ENCODE peak calls at places on chromosomes 7 and 10, in ten cellular contexts. D is ACHN; M is nucleus accumbens; O is cardiac septum; F is H4; C is AML-193; L is HL-60; U is stimulated activated CD8-positive, alpha-beta memory T cell treated with anti-CD3 and anti-CD28 coated beads, Interleukin-4, amount 100 ng/mL, for 48 hours; H is HT-29; W is HFFc6. R is an unnamed sample.

GRCh38 chr7:121266307-121266894 is 62.4 kb upstream of the WNT16 start:
- DNase-seq in D (no peak), O (no peak), W (no peak), M (no peak), U (no peak), L (no peak), H (no peak), C (no peak), F (no peak), R (no peak)

GRCh38 chr10:58638406-58638805 is 125.7 kb downstream of the BICC1 start:
- DNase-seq in H (no peak), U (no peak), F (peak; percentile 36), W (no peak), O (no peak), M (no peak), D (peak; percentile 40), C (no peak), L (no peak), R (no peak)

GRCh38 chr7:29955799-29956476 is 33.7 kb downstream of the SCRN1 start:
- DNase-seq in W (no peak), C (peak; percentile 45), F (no peak), U (peak; percentile 26), D (no peak), O (no peak), M (no peak), L (peak; percentile 88), H (no peak), R (no peak)

GRCh38 chr7:149252378-149252777 is 9.6 kb upstream of the ZNF783 start:
- DNase-seq in O (no peak), L (no peak), D (no peak), H (no peak), U (peak; percentile 9), M (no peak), C (no peak), W (no peak), F (no peak), R (no peak)

GRCh38 chr7:147803625-147804024 is 786.9 kb upstream of the C7orf33 start:
- DNase-seq in F (peak; percentile 29), C (no peak), M (no peak), D (no peak), U (no peak), H (no peak), L (no peak), W (no peak), O (no peak), R (no peak)

GRCh38 chr10:102644646-102645387 is 538 bp downstream of the TRIM8 start:
- DNase-seq in O (peak; percentile 90), U (peak; percentile 81), W (peak; percentile 76), C (peak; percentile 64), D (peak; percentile 82), H (peak; percentile 86), F (peak; percentile 72), M (peak; percentile 69), L (peak; percentile 82), R (peak; percentile 93)

GRCh38 chr10:85859859-85860258 is 506.7 kb downstream of the GRID1 start:
- DNase-seq in D (no peak), C (no peak), O (no peak), U (no peak), F (no peak), M (no peak), W (no peak), H (no peak), L (no peak), R (no peak)

GRCh38 chr7:43517464-43517863 is 65.4 kb upstream of the STK17A start:
- DNase-seq in O (no peak), H (no peak), W (no peak), D (no peak), F (no peak), C (no peak), U (no peak), L (no peak), M (no peak), R (no peak)